ENCODE peak calls at places on chromosome 3, in eight cellular contexts. S, P, G, J, B, I, V and X are unnamed samples.

GRCh38 chr3:172258616-172259015 is 189.6 kb downstream of the GHSR start:
- DNase-seq in S (no peak), P (no peak), G (no peak), J (no peak), B (no peak), I (no peak), V (no peak), X (no peak)

GRCh38 chr3:66397745-66398144 is 103.1 kb downstream of the LRIG1 start:
- DNase-seq in S (peak; percentile 56), P (no peak), G (no peak), J (no peak), B (peak; percentile 52), I (no peak), V (no peak), X (no peak)

GRCh38 chr3:170599083-170599482 is 13.2 kb upstream of the SLC7A14 start:
- DNase-seq in S (no peak), P (no peak), G (no peak), J (no peak), B (no peak), I (no peak), V (no peak), X (no peak)

GRCh38 chr3:63912768-63913588 is 795 bp upstream of the SCAANT1 start:
- DNase-seq in S (peak; percentile 77), P (peak; percentile 82), G (peak; percentile 39), J (peak; percentile 79), B (peak; percentile 81), I (peak; percentile 65), V (peak; percentile 55), X (peak; percentile 60)

GRCh38 chr3:71245052-71245488 is 338.5 kb downstream of the FOXP1 start:
- DNase-seq in S (no peak), P (no peak), G (no peak), J (no peak), B (peak; percentile 24), I (no peak), V (no peak), X (peak; percentile 19)

GRCh38 chr3:61893840-61894566 is 332.6 kb downstream of the PTPRG start:
- DNase-seq in S (no peak), P (no peak), G (no peak), J (no peak), B (no peak), I (no peak), V (no peak), X (no peak)

GRCh38 chr3:20573175-20573574 is 387.2 kb upstream of the SGO1 start:
- DNase-seq in S (no peak), P (no peak), G (no peak), J (no peak), B (no peak), I (no peak), V (no peak), X (no peak)

GRCh38 chr3:105851176-105851575 is 17.6 kb downstream of the CBLB start:
- DNase-seq in S (no peak), P (no peak), G (no peak), J (no peak), B (no peak), I (no peak), V (no peak), X (no peak)

GRCh38 chr3:194572944-194573491 is 60.2 kb downstream of the TMEM44 start:
- DNase-seq in S (no peak), P (no peak), G (no peak), J (no peak), B (no peak), I (no peak), V (no peak), X (no peak)

GRCh38 chr3:106338582-106339219 is 469.9 kb upstream of the CBLB start:
- DNase-seq in S (no peak), P (no peak), G (no peak), J (no peak), B (no peak), I (no peak), V (no peak), X (no peak)

GRCh38 chr3:147521646-147522045 is 112.5 kb downstream of the ZIC1 start:
- DNase-seq in S (no peak), P (no peak), G (no peak), J (no peak), B (no peak), I (no peak), V (no peak), X (no peak)

GRCh38 chr3:55690746-55691540 is 203.8 kb upstream of the WNT5A start:
- DNase-seq in S (no peak), P (no peak), G (peak; percentile 26), J (peak; percentile 68), B (no peak), I (no peak), V (peak; percentile 13), X (no peak)

GRCh38 chr3:62601238-62601856 is 228.0 kb upstream of the FEZF2 start:
- DNase-seq in S (no peak), P (no peak), G (no peak), J (no peak), B (no peak), I (no peak), V (no peak), X (peak; percentile 35)

GRCh38 chr3:61966200-61966599 is 404.8 kb downstream of the PTPRG start:
- DNase-seq in S (no peak), P (no peak), G (no peak), J (no peak), B (no peak), I (no peak), V (no peak), X (no peak)

GRCh38 chr3:82386656-82387055 is 625.2 kb upstream of the GBE1 start:
- DNase-seq in S (no peak), P (no peak), G (no peak), J (no peak), B (no peak), I (no peak), V (peak; percentile 9), X (no peak)

GRCh38 chr3:140467104-140467577 is 210.7 kb upstream of the TRIM42 start:
- DNase-seq in S (no peak), P (no peak), G (no peak), J (no peak), B (no peak), I (no peak), V (no peak), X (peak; percentile 13)

GRCh38 chr3:196969001-196969659 is 497 bp upstream of the PIGZ start:
- DNase-seq in S (no peak), P (no peak), G (peak; percentile 58), J (no peak), B (peak; percentile 43), I (no peak), V (peak; percentile 82), X (peak; percentile 28)

GRCh38 chr3:148737104-148737525 is 39.4 kb downstream of the AGTR1 start:
- DNase-seq in S (peak; percentile 48), P (no peak), G (no peak), J (no peak), B (no peak), I (no peak), V (no peak), X (no peak)

GRCh38 chr3:13475871-13476590 is 4.1 kb upstream of the HDAC11 start:
- DNase-seq in S (no peak), P (peak; percentile 45), G (no peak), J (no peak), B (no peak), I (no peak), V (no peak), X (no peak)

GRCh38 chr3:65004795-65005295 is 317.0 kb upstream of the ADAMTS9 start:
- DNase-seq in S (no peak), P (no peak), G (no peak), J (no peak), B (no peak), I (no peak), V (no peak), X (no peak)

GRCh38 chr3:13549513-13550256 is 760 bp downstream of the FBLN2 start:
- DNase-seq in S (no peak), P (no peak), G (no peak), J (no peak), B (no peak), I (no peak), V (no peak), X (no peak)

GRCh38 chr3:101926594-101927105 is 77.3 kb downstream of the NFKBIZ start:
- DNase-seq in S (no peak), P (no peak), G (no peak), J (no peak), B (no peak), I (no peak), V (no peak), X (no peak)

DNA sequence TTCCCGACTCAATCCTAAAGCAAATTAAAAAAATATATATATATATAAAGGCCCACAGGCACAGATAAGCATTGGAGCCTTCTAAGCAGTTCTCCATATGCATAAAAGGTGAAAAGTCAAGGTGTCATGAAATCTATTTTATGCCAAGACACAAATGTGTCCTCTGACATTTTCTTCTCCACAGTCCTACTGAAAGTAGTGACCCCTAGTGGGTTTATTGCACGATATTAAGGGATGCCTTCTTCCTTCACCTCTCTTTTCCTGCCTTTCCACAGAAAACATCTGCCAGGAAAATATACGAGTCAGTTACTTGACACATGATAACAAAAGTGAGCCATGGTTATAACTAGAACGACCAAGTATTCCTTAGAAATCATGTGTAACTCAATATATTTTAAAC is 303.2 kb downstream of the TIGIT start:
- DNase-seq in S (no peak), P (no peak), G (no peak), J (no peak), B (no peak), I (no peak), V (no peak), X (no peak)
- TF ChIP-seq CTCF in S (no peak), P (no peak), G (no peak), J (peak; percentile 16), B (no peak), I (no peak), V (no peak), X (no peak)

GRCh38 chr3:125075738-125076137 is 19.9 kb upstream of the HEG1 start:
- DNase-seq in S (no peak), P (no peak), G (peak; percentile 47), J (peak; percentile 48), B (no peak), I (no peak), V (no peak), X (no peak)
- TF ChIP-seq CTCF in S (no peak), P (no peak), G (peak; percentile 40), J (no peak), B (no peak), I (no peak), V (no peak), X (no peak)

GRCh38 chr3:69178838-69179739 is 56.7 kb upstream of the LMOD3 start:
- DNase-seq in S (no peak), P (no peak), G (no peak), J (no peak), B (no peak), I (no peak), V (no peak), X (peak; percentile 73)
- TF ChIP-seq CTCF in S (no peak), P (no peak), G (no peak), J (no peak), B (no peak), I (no peak), V (no peak), X (no peak)

DNA sequence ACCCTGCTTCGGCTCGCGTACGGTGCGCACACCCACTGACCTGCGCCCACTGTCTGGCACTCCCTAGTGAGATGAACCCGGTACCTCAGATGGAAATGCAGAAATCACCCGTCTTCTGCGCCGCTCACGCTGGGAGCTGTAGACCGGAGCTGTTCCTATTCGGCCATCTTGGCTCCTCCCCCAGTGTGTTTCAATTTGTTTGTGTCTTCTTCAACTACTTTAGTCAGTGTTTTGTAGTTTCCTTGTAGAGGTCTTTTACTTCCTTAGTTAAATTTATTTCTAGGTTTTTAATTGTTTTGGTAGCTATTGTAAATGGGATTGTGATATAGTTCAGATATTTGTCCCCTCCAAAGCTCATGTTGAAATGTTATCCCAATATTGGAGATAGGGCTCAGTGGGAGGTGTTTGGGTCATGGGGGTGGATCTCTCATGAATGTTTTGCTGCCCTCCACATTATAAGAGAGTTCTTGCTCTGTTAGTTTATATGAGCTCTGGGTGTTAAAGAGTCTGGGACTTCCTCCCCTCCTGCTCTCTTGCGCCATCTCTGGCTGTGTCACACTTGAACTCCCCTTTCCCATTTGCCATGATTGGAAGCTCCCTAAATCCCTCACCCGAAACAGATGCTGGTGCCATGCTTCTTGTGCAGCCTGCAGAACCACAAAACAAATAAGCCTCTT is 304.4 kb downstream of the DOCK3 start:
- DNase-seq in S (no peak), P (no peak), G (no peak), J (no peak), B (no peak), I (no peak), V (no peak), X (no peak)
- TF ChIP-seq CTCF in S (no peak), P (no peak), G (no peak), J (peak; percentile 18), B (no peak), I (no peak), V (peak; percentile 11), X (no peak)